ENCODE peak calls at places on chromosomes 2 and 18, in six cellular contexts. One of them, this sample, is unnamed.

GRCh38 chr2:132645943-132646804 is 23.8 kb downstream of the LYPD1 start:
- DNase-seq in breast epithelium: no peak
- DNase-seq in Peyer's patch: peak
- DNase-seq in transverse colon: no peak
- DNase-seq in mesenchymal stem cell: no peak
- DNase-seq in thoracic aorta: no peak
- DNase-seq in this sample: peak

GRCh38 chr18:60327880-60328589 is 44.5 kb downstream of the MC4R start:
- DNase-seq in breast epithelium: no peak
- DNase-seq in Peyer's patch: no peak
- DNase-seq in transverse colon: no peak
- DNase-seq in mesenchymal stem cell: peak
- DNase-seq in thoracic aorta: no peak
- DNase-seq in this sample: no peak

GRCh38 chr2:15646661-15647060 is 55.0 kb downstream of the DDX1 start:
- DNase-seq in breast epithelium: no peak
- DNase-seq in Peyer's patch: no peak
- DNase-seq in transverse colon: no peak
- DNase-seq in mesenchymal stem cell: no peak
- DNase-seq in thoracic aorta: no peak
- DNase-seq in this sample: no peak

GRCh38 chr2:190107409-190107808 is 44.9 kb upstream of the MSTN start:
- DNase-seq in breast epithelium: no peak
- DNase-seq in Peyer's patch: no peak
- DNase-seq in transverse colon: no peak
- DNase-seq in mesenchymal stem cell: no peak
- DNase-seq in thoracic aorta: no peak
- DNase-seq in this sample: no peak

GRCh38 chr2:169086893-169087467 is 17.6 kb downstream of the DHRS9 start:
- DNase-seq in breast epithelium: no peak
- DNase-seq in Peyer's patch: no peak
- DNase-seq in transverse colon: no peak
- DNase-seq in mesenchymal stem cell: no peak
- DNase-seq in thoracic aorta: no peak
- DNase-seq in this sample: no peak

GRCh38 chr18:57982372-57983021 is 61.5 kb upstream of the NEDD4L start:
- DNase-seq in breast epithelium: no peak
- DNase-seq in Peyer's patch: no peak
- DNase-seq in transverse colon: no peak
- DNase-seq in mesenchymal stem cell: no peak
- DNase-seq in thoracic aorta: no peak
- DNase-seq in this sample: no peak

GRCh38 chr18:22314406-22314805 is 103.3 kb downstream of the CTAGE1 start:
- DNase-seq in breast epithelium: no peak
- DNase-seq in Peyer's patch: no peak
- DNase-seq in transverse colon: no peak
- DNase-seq in mesenchymal stem cell: peak
- DNase-seq in thoracic aorta: no peak
- DNase-seq in this sample: no peak

GRCh38 chr2:184598313-184599053 is at the start of gene ZNF804A:
- DNase-seq in breast epithelium: no peak
- DNase-seq in Peyer's patch: peak
- DNase-seq in transverse colon: peak
- DNase-seq in mesenchymal stem cell: peak
- DNase-seq in thoracic aorta: no peak
- DNase-seq in this sample: no peak

GRCh38 chr18:8448091-8448490 is 161.1 kb upstream of the RAB12 start:
- DNase-seq in breast epithelium: no peak
- DNase-seq in Peyer's patch: no peak
- DNase-seq in transverse colon: no peak
- DNase-seq in mesenchymal stem cell: no peak
- DNase-seq in thoracic aorta: no peak
- DNase-seq in this sample: no peak

GRCh38 chr18:78722959-78723706 is 256.5 kb upstream of the SALL3 start:
- DNase-seq in breast epithelium: no peak
- DNase-seq in Peyer's patch: no peak
- DNase-seq in transverse colon: no peak
- DNase-seq in mesenchymal stem cell: no peak
- DNase-seq in thoracic aorta: no peak
- DNase-seq in this sample: no peak

GRCh38 chr2:224650815-224651439 is 65.2 kb downstream of the CCDC195 start:
- DNase-seq in breast epithelium: no peak
- DNase-seq in Peyer's patch: no peak
- DNase-seq in transverse colon: no peak
- DNase-seq in mesenchymal stem cell: peak
- DNase-seq in thoracic aorta: no peak
- DNase-seq in this sample: no peak

GRCh38 chr18:37403100-37403781 is 162.4 kb downstream of the CELF4 start:
- DNase-seq in breast epithelium: no peak
- DNase-seq in Peyer's patch: no peak
- DNase-seq in transverse colon: no peak
- DNase-seq in mesenchymal stem cell: peak
- DNase-seq in thoracic aorta: no peak
- DNase-seq in this sample: no peak

GRCh38 chr2:231069379-231070054 is 12.8 kb downstream of the PSMD1 start:
- DNase-seq in breast epithelium: no peak
- DNase-seq in Peyer's patch: no peak
- DNase-seq in transverse colon: no peak
- DNase-seq in mesenchymal stem cell: peak
- DNase-seq in thoracic aorta: no peak
- DNase-seq in this sample: no peak

GRCh38 chr2:201358684-201359083 is 1.5 kb upstream of the FLACC1 start:
- DNase-seq in breast epithelium: no peak
- DNase-seq in Peyer's patch: no peak
- DNase-seq in transverse colon: no peak
- DNase-seq in mesenchymal stem cell: peak
- DNase-seq in thoracic aorta: no peak
- DNase-seq in this sample: no peak

GRCh38 chr2:191038241-191038725 is 24.3 kb upstream of the STAT1 start:
- DNase-seq in breast epithelium: no peak
- DNase-seq in Peyer's patch: no peak
- DNase-seq in transverse colon: no peak
- DNase-seq in mesenchymal stem cell: peak
- DNase-seq in thoracic aorta: no peak
- DNase-seq in this sample: no peak

GRCh38 chr2:10810175-10811161 is 2.1 kb downstream of the PDIA6 start:
- DNase-seq in breast epithelium: no peak
- DNase-seq in Peyer's patch: peak
- DNase-seq in transverse colon: no peak
- DNase-seq in mesenchymal stem cell: peak
- DNase-seq in thoracic aorta: no peak
- DNase-seq in this sample: no peak

GRCh38 chr2:233912799-233913423 is 4.3 kb upstream of the TRPM8 start:
- DNase-seq in breast epithelium: no peak
- DNase-seq in Peyer's patch: no peak
- DNase-seq in transverse colon: no peak
- DNase-seq in mesenchymal stem cell: peak
- DNase-seq in thoracic aorta: no peak
- DNase-seq in this sample: no peak

GRCh38 chr2:224816816-224817215 is 100.7 kb upstream of the CCDC195 start:
- DNase-seq in breast epithelium: no peak
- DNase-seq in Peyer's patch: no peak
- DNase-seq in transverse colon: no peak
- DNase-seq in mesenchymal stem cell: peak
- DNase-seq in thoracic aorta: no peak
- DNase-seq in this sample: no peak

GRCh38 chr18:23433360-23433759 is 19.7 kb upstream of the RIOK3 start:
- DNase-seq in breast epithelium: no peak
- DNase-seq in Peyer's patch: no peak
- DNase-seq in transverse colon: peak
- DNase-seq in mesenchymal stem cell: no peak
- DNase-seq in thoracic aorta: no peak
- DNase-seq in this sample: no peak

GRCh38 chr2:189254268-189254883 is 74.8 kb upstream of the COL5A2 start:
- DNase-seq in breast epithelium: peak
- DNase-seq in Peyer's patch: peak
- DNase-seq in transverse colon: peak
- DNase-seq in mesenchymal stem cell: peak
- DNase-seq in thoracic aorta: peak
- DNase-seq in this sample: no peak

GRCh38 chr18:67938691-67939090 is 422.2 kb upstream of the DSEL start:
- DNase-seq in breast epithelium: no peak
- DNase-seq in Peyer's patch: no peak
- DNase-seq in transverse colon: no peak
- DNase-seq in mesenchymal stem cell: peak
- DNase-seq in thoracic aorta: no peak
- DNase-seq in this sample: no peak

GRCh38 chr2:74025971-74026612 is 41.4 kb downstream of the TET3 start:
- DNase-seq in breast epithelium: no peak
- DNase-seq in Peyer's patch: peak
- DNase-seq in transverse colon: peak
- DNase-seq in mesenchymal stem cell: no peak
- DNase-seq in thoracic aorta: no peak
- DNase-seq in this sample: no peak

GRCh38 chr2:216991563-216991962 is 131.7 kb upstream of the TNP1 start:
- DNase-seq in breast epithelium: no peak
- DNase-seq in Peyer's patch: no peak
- DNase-seq in transverse colon: no peak
- DNase-seq in mesenchymal stem cell: peak
- DNase-seq in thoracic aorta: no peak
- DNase-seq in this sample: no peak

GRCh38 chr2:216984937-216985336 is 125.1 kb upstream of the TNP1 start:
- DNase-seq in breast epithelium: no peak
- DNase-seq in Peyer's patch: no peak
- DNase-seq in transverse colon: no peak
- DNase-seq in mesenchymal stem cell: no peak
- DNase-seq in thoracic aorta: no peak
- DNase-seq in this sample: no peak

GRCh38 chr2:216989335-216990129 is 129.7 kb upstream of the TNP1 start:
- DNase-seq in breast epithelium: no peak
- DNase-seq in Peyer's patch: no peak
- DNase-seq in transverse colon: no peak
- DNase-seq in mesenchymal stem cell: no peak
- DNase-seq in thoracic aorta: no peak
- DNase-seq in this sample: no peak

GRCh38 chr2:216985658-216986141 is 125.8 kb upstream of the TNP1 start:
- DNase-seq in breast epithelium: no peak
- DNase-seq in Peyer's patch: no peak
- DNase-seq in transverse colon: no peak
- DNase-seq in mesenchymal stem cell: no peak
- DNase-seq in thoracic aorta: no peak
- DNase-seq in this sample: no peak

DNA sequence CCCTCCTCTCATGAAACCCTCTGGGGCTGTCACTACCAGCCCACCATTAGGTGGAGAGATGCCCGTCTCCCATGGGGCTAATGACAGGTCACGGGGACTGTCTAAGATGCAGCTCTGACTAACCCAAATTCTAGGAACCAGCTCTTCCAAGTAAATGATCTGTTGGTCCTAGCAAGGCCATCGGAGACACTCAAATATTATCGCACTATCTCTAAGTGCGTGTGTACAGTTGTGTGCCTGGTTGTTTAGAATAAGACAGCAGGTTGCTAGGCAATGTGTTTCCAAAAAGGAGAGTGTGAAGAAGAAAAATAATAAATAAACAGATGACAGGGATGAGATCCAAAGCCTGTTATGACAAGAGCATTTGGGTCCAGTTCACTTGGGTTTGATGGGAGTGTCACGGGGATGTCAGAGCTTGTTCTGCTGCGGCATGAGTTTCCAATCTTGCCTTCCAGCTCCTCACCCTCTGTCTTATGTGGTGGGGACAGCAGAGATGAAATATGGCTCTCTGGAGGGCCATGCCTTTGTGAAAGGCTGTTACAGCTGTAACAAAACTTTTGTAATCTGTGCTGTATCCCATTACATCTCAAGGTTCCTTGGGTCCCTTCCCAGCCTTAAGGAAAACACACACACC is 127.4 kb upstream of the TNP1 start:
- DNase-seq in breast epithelium: no peak
- DNase-seq in Peyer's patch: no peak
- DNase-seq in transverse colon: no peak
- DNase-seq in mesenchymal stem cell: no peak
- DNase-seq in thoracic aorta: no peak
- DNase-seq in this sample: no peak
- H3K27ac ChIP-seq in breast epithelium: peak
- H3K27ac ChIP-seq in Peyer's patch: no peak
- H3K27ac ChIP-seq in transverse colon: no peak
- H3K27ac ChIP-seq in mesenchymal stem cell: no peak
- H3K27ac ChIP-seq in thoracic aorta: no peak
- H3K27ac ChIP-seq in this sample: no peak

GRCh38 chr2:9678554-9678953 is 47.8 kb upstream of the YWHAQ start:
- DNase-seq in breast epithelium: no peak
- DNase-seq in Peyer's patch: no peak
- DNase-seq in transverse colon: no peak
- DNase-seq in mesenchymal stem cell: no peak
- DNase-seq in thoracic aorta: no peak
- DNase-seq in this sample: no peak

GRCh38 chr2:9673914-9674481 is 43.2 kb upstream of the YWHAQ start:
- DNase-seq in breast epithelium: no peak
- DNase-seq in Peyer's patch: no peak
- DNase-seq in transverse colon: no peak
- DNase-seq in mesenchymal stem cell: no peak
- DNase-seq in thoracic aorta: no peak
- DNase-seq in this sample: no peak

GRCh38 chr2:9675369-9676351 is 44.9 kb upstream of the YWHAQ start:
- DNase-seq in breast epithelium: peak
- DNase-seq in Peyer's patch: no peak
- DNase-seq in transverse colon: no peak
- DNase-seq in mesenchymal stem cell: peak
- DNase-seq in thoracic aorta: no peak
- DNase-seq in this sample: peak

GRCh38 chr2:9679218-9679617 is 48.4 kb upstream of the YWHAQ start:
- DNase-seq in breast epithelium: no peak
- DNase-seq in Peyer's patch: no peak
- DNase-seq in transverse colon: no peak
- DNase-seq in mesenchymal stem cell: no peak
- DNase-seq in thoracic aorta: no peak
- DNase-seq in this sample: no peak

GRCh38 chr2:9674931-9675330 is 44.1 kb upstream of the YWHAQ start:
- DNase-seq in breast epithelium: no peak
- DNase-seq in Peyer's patch: no peak
- DNase-seq in transverse colon: no peak
- DNase-seq in mesenchymal stem cell: no peak
- DNase-seq in thoracic aorta: no peak
- DNase-seq in this sample: no peak
- H3K27ac ChIP-seq in breast epithelium: peak
- H3K27ac ChIP-seq in Peyer's patch: no peak
- H3K27ac ChIP-seq in transverse colon: no peak
- H3K27ac ChIP-seq in mesenchymal stem cell: peak
- H3K27ac ChIP-seq in thoracic aorta: no peak
- H3K27ac ChIP-seq in this sample: no peak

DNA sequence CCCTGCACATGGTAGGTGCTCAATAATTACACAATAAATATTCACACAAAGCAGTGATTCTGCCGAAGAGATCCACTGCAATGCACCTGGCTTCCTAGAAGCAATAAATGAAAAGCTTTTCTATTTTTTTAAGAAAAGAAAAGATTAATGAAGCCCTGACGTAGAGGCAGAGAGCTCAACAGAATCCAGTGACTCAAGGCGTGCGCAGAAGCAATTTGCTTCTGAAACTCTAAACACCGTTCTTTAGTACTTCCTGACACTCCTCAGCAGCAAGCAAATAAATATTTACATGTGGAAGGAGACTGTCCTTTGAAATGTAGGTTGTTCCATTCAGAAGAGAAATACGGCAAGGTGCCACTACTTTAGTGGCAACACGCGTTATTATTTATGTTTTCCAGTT is 126.1 kb upstream of the ZNF516 start:
- DNase-seq in breast epithelium: no peak
- DNase-seq in Peyer's patch: no peak
- DNase-seq in transverse colon: no peak
- DNase-seq in mesenchymal stem cell: peak
- DNase-seq in thoracic aorta: no peak
- DNase-seq in this sample: no peak
- H3K27ac ChIP-seq in breast epithelium: peak
- H3K27ac ChIP-seq in Peyer's patch: no peak
- H3K27ac ChIP-seq in transverse colon: no peak
- H3K27ac ChIP-seq in mesenchymal stem cell: no peak
- H3K27ac ChIP-seq in thoracic aorta: no peak
- H3K27ac ChIP-seq in this sample: no peak

GRCh38 chr2:64950226-64951160 is 38.7 kb upstream of the SLC1A4 start:
- DNase-seq in breast epithelium: no peak
- DNase-seq in Peyer's patch: no peak
- DNase-seq in transverse colon: no peak
- DNase-seq in mesenchymal stem cell: peak
- DNase-seq in thoracic aorta: no peak
- DNase-seq in this sample: no peak
- H3K27ac ChIP-seq in breast epithelium: no peak
- H3K27ac ChIP-seq in Peyer's patch: no peak
- H3K27ac ChIP-seq in transverse colon: peak
- H3K27ac ChIP-seq in mesenchymal stem cell: no peak
- H3K27ac ChIP-seq in thoracic aorta: no peak
- H3K27ac ChIP-seq in this sample: no peak

This sample was measured in substantia nigra.